ENCODE peak calls at places on chromosomes 2 and 18, in four cellular contexts. A is SW 1271, R is fibroblast of pulmonary artery, U is dermis microvascular lymphatic vessel endothelial cell. P is an unnamed sample.

GRCh38 chr18:68418881-68419280 is 296.0 kb downstream of the TMX3 start:
- DNase-seq in A (no peak), U (no peak), R (peak), P (no peak)

GRCh38 chr2:26514045-26514444 is 36.1 kb upstream of the OTOF start:
- DNase-seq in A (no peak), U (no peak), R (no peak), P (no peak)

GRCh38 chr2:236309669-236310029 is 45.4 kb upstream of the ASB18 start:
- DNase-seq in R (peak), A (no peak), U (peak), P (peak)

GRCh38 chr2:178205853-178206516 is 11.7 kb downstream of the OSBPL6 start:
- DNase-seq in A (peak), R (peak), U (no peak), P (no peak)

GRCh38 chr2:25309402-25309801 is 32.3 kb downstream of the DNMT3A start:
- DNase-seq in R (peak), A (peak), U (peak), P (peak)

GRCh38 chr18:36622610-36623009 is 206.2 kb downstream of the TPGS2 start:
- DNase-seq in R (no peak), A (no peak), U (no peak), P (no peak)

GRCh38 chr2:134600208-134600607 is 118.6 kb downstream of the TMEM163 start:
- DNase-seq in U (no peak), R (no peak), A (no peak), P (no peak)

GRCh38 chr18:57881818-57882413 is 78.8 kb upstream of the ATP8B1 start:
- DNase-seq in U (peak), R (peak), A (peak), P (peak)

GRCh38 chr2:234679151-234679765 is 182.4 kb upstream of the ARL4C start:
- DNase-seq in R (no peak), U (no peak), A (no peak), P (no peak)

GRCh38 chr18:24672165-24672950 is 211.9 kb downstream of the HRH4 start:
- DNase-seq in R (no peak), A (no peak), U (no peak), P (no peak)

GRCh38 chr18:63445067-63445466 is 22.8 kb upstream of the VPS4B start:
- DNase-seq in U (no peak), A (no peak), R (no peak), P (no peak)

GRCh38 chr2:111202266-111203040 is 81.7 kb downstream of the BCL2L11 start:
- DNase-seq in A (no peak), U (peak), R (no peak), P (no peak)

GRCh38 chr2:240469239-240469636 is 33.8 kb downstream of the GPC1 start:
- DNase-seq in R (no peak), A (no peak), U (no peak), P (no peak)

GRCh38 chr18:48308027-48308635 is 101.1 kb downstream of the ZBTB7C start:
- DNase-seq in U (no peak), R (no peak), A (no peak), P (no peak)

GRCh38 chr2:227155395-227155794 is 8.6 kb downstream of the COL4A4 start:
- DNase-seq in R (no peak), A (no peak), U (no peak), P (no peak)

GRCh38 chr2:11855120-11855760 is 108.8 kb downstream of the LPIN1 start:
- DNase-seq in R (no peak), U (no peak), A (no peak), P (no peak)

GRCh38 chr18:72868666-72869661 is 1.2 kb upstream of the NETO1 start:
- DNase-seq in R (no peak), U (no peak), A (no peak), P (no peak)

GRCh38 chr2:157076526-157077161 is 180.9 kb upstream of the GALNT5 start:
- DNase-seq in R (no peak), U (no peak), A (no peak), P (no peak)

GRCh38 chr2:45713591-45713990 is 62.1 kb downstream of the PRKCE start:
- DNase-seq in R (no peak), U (no peak), A (no peak), P (no peak)

GRCh38 chr2:188435115-188435514 is 143.4 kb downstream of the GULP1 start:
- DNase-seq in A (no peak), U (no peak), R (no peak), P (no peak)

GRCh38 chr2:27689424-27689823 is 25.7 kb downstream of the SLC4A1AP start:
- DNase-seq in U (no peak), A (peak), R (no peak), P (no peak)

GRCh38 chr2:142170847-142171246 is 40.0 kb upstream of the LRP1B start:
- DNase-seq in U (no peak), A (no peak), R (no peak), P (no peak)

GRCh38 chr2:134926231-134926931 is 7.8 kb downstream of the CCNT2 start:
- DNase-seq in U (no peak), R (peak), A (no peak), P (no peak)

GRCh38 chr2:171553858-171554257 is 31.6 kb downstream of the CYBRD1 start:
- DNase-seq in A (no peak), U (no peak), R (no peak), P (no peak)

GRCh38 chr18:13487237-13487636 is 239.1 kb downstream of the FAM210A start:
- DNase-seq in U (no peak), R (no peak), A (no peak), P (no peak)

GRCh38 chr2:54755641-54756326 is 32.3 kb downstream of the EML6 start:
- DNase-seq in U (no peak), A (no peak), R (no peak), P (no peak)

GRCh38 chr2:40160730-40161129 is 291.2 kb downstream of the SLC8A1 start:
- DNase-seq in R (no peak), U (no peak), A (no peak), P (no peak)

GRCh38 chr2:47321411-47322031 is 81.4 kb upstream of the MSH2 start:
- DNase-seq in A (no peak), U (no peak), R (no peak), P (no peak)

GRCh38 chr2:47842846-47843245 is 59.9 kb downstream of the MSH6 start:
- DNase-seq in U (peak), R (no peak), A (no peak), P (no peak)

GRCh38 chr18:8771930-8772329 is 66.6 kb downstream of the MTCL1 start:
- DNase-seq in U (no peak), R (peak), A (no peak), P (no peak)

GRCh38 chr2:45888167-45888566 is 236.7 kb downstream of the PRKCE start:
- DNase-seq in A (no peak), R (peak), U (no peak), P (no peak)